ENCODE peak calls at places on chromosomes 3 and 15, in six cellular contexts. N is heart left ventricle, C is A549, M is colonic mucosa, T is HepG2, X is breast epithelium. P is an unnamed sample. For H3K4me1, the result is how much of the 10 kb centered on the place peaks cover.

GRCh38 chr15:78389356-78389755 is 48.7 kb upstream of the IREB2 start:
- DNase-seq in N (no peak), C (no peak), M (no peak), T (no peak), X (no peak), P (no peak)

GRCh38 chr15:27017168-27017809 is 46.3 kb downstream of the GABRG3 start:
- DNase-seq in N (no peak), C (peak), M (no peak), T (peak), X (no peak), P (no peak)

GRCh38 chr3:46922426-46922825 is 44.9 kb downstream of the PTH1R start:
- DNase-seq in N (no peak), C (no peak), M (no peak), T (no peak), X (no peak), P (no peak)

GRCh38 chr3:128235207-128235933 is 82.1 kb downstream of the EEFSEC start:
- DNase-seq in N (no peak), C (no peak), M (no peak), T (no peak), X (no peak), P (no peak)

GRCh38 chr3:111989061-111989678 is 9.6 kb upstream of the TAGLN3 start:
- DNase-seq in N (no peak), C (peak), M (no peak), T (peak), X (no peak), P (no peak)

GRCh38 chr3:159733194-159733860 is 255.3 kb upstream of the IL12A start:
- DNase-seq in N (no peak), C (no peak), M (no peak), T (no peak), X (no peak), P (no peak)

GRCh38 chr15:47506543-47507090 is 210.7 kb upstream of the SEMA6D start:
- DNase-seq in N (peak), C (no peak), M (no peak), T (no peak), X (no peak), P (no peak)

GRCh38 chr3:3800685-3801509 is 1.7 kb downstream of the LRRN1 start:
- DNase-seq in N (peak), C (no peak), M (peak), T (no peak), X (peak), P (peak)

GRCh38 chr3:113304856-113305540 is 93.6 kb downstream of the BOC start:
- DNase-seq in N (no peak), C (no peak), M (no peak), T (no peak), X (no peak), P (no peak)

GRCh38 chr15:90004252-90004651 is 3.1 kb downstream of the ZNF710 start:
- DNase-seq in N (no peak), C (no peak), M (no peak), T (no peak), X (no peak), P (no peak)

GRCh38 chr15:99692825-99693224 is 40.4 kb downstream of the LYSMD4 start:
- DNase-seq in N (no peak), C (no peak), M (no peak), T (no peak), X (no peak), P (no peak)

GRCh38 chr3:11436775-11437174 is 164.6 kb downstream of the ATG7 start:
- DNase-seq in N (no peak), C (no peak), M (no peak), T (no peak), X (no peak), P (no peak)

GRCh38 chr15:101482526-101483371 is 6.8 kb downstream of the PCSK6 start:
- DNase-seq in N (no peak), C (no peak), M (no peak), T (no peak), X (no peak), P (no peak)

GRCh38 chr3:136856665-136857064 is 5.3 kb upstream of the NCK1 start:
- DNase-seq in N (no peak), C (no peak), M (no peak), T (no peak), X (no peak), P (no peak)

GRCh38 chr15:75903331-75904240 is at the start of gene FBXO22:
- DNase-seq in N (peak), C (peak), M (peak), T (peak), X (peak), P (peak)

GRCh38 chr3:115616461-115616860 is 6.8 kb upstream of the GAP43 start:
- DNase-seq in N (no peak), C (no peak), M (no peak), T (no peak), X (no peak), P (no peak)

GRCh38 chr15:58627706-58628105 is 121.8 kb downstream of the ADAM10 start:
- DNase-seq in N (no peak), C (no peak), M (no peak), T (no peak), X (no peak), P (no peak)

GRCh38 chr3:113838631-113839209 is at the start of gene GRAMD1C:
- DNase-seq in N (peak), C (peak), M (peak), T (peak), X (peak), P (peak)

GRCh38 chr3:180870008-180870733 is 42.3 kb upstream of the FXR1 start:
- DNase-seq in N (no peak), C (no peak), M (peak), T (no peak), X (no peak), P (peak)

DNA sequence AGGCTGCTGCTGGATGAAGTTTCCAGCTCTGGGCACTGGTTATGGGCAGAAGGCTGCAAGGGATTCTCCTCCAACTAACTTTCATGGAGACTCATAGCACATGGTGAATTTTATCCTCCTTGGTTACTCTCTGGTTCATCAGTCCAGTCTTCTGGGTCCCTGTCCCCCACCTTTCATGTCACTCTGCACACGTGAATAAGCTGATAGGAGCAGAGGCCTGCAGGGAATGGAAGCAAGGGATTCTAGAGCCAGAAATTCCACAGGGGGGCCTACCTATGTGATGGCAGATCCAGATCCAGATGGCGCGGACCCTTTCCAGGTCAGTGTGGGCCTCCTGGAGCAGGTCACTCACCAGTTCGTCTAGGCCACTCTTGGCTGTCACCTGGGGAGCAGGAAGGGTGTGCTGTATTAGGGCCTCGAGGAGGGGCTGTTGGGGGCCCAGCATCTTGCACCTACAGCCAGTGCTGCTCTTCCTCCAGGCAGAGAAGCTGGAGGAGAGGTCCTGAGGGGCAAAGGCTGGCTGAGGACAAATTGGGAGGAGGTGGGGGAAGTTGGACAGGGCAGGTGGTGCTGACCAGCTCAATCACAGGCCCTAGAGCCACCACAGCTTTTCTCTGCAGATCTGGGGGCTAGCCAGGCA is 30.2 kb downstream of the KY start:
- DNase-seq in N (no peak), C (no peak), M (no peak), T (no peak), X (no peak), P (no peak)
- H3K4me1 ChIP-seq in N (under half), C (under half), M (under half), T (under half), X (under half), P (under half)

DNA sequence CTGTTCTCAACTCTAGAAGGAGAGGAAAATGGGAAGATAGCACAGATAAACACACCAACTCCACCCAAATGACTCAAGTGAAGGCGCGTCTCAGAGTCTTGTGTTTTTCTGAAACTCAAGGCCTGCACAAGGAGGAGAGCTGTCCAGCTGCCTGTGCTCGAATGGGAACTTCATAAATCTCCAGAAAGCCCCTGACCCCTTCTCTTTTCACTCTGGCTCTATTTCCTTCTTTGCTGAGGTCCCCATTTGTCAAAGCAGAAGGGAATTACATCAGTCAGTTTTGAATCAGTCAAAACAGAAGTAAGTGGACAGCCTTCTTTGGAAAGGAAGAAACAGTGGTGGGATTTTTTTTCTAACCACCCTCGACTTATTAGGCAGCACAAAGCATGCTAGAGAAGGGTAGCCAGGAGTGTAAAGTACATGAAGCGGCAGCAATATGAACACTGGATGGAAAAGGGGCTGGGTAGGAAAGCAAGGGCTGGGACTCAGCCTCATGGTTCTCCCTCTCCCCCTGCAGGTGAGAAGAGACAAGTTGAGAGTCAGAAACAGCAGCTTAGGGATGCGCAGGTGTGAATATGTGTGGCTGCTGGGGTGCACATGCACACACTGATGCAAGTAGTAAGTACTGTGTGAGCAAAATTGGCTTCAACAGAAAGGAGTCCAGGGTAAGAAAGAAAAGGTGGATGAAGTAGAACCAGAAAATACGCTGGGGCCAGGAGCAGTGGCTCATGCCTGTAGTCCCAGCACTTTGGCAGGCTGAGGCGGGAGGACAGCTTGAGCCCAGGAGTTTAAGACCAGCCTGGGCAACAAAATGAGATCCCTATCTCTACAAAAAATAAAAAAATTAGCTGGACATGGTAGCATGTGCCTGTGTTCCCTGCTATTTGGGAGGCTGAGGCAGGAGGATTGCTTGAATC is 36.6 kb upstream of the MAGEF1 start:
- DNase-seq in N (no peak), C (peak), M (no peak), T (peak), X (no peak), P (no peak)
- TF ChIP-seq CTCF in N (no peak), C (peak), M (no peak), T (peak), X (no peak), P (no peak)

GRCh38 chr15:67186226-67186649 is 68.2 kb downstream of the AAGAB start:
- DNase-seq in N (peak), C (no peak), M (peak), T (no peak), X (no peak), P (no peak)
- H3K4me1 ChIP-seq in N (half or more), C (half or more), M (under half), T (under half), X (under half), P (under half)

DNA sequence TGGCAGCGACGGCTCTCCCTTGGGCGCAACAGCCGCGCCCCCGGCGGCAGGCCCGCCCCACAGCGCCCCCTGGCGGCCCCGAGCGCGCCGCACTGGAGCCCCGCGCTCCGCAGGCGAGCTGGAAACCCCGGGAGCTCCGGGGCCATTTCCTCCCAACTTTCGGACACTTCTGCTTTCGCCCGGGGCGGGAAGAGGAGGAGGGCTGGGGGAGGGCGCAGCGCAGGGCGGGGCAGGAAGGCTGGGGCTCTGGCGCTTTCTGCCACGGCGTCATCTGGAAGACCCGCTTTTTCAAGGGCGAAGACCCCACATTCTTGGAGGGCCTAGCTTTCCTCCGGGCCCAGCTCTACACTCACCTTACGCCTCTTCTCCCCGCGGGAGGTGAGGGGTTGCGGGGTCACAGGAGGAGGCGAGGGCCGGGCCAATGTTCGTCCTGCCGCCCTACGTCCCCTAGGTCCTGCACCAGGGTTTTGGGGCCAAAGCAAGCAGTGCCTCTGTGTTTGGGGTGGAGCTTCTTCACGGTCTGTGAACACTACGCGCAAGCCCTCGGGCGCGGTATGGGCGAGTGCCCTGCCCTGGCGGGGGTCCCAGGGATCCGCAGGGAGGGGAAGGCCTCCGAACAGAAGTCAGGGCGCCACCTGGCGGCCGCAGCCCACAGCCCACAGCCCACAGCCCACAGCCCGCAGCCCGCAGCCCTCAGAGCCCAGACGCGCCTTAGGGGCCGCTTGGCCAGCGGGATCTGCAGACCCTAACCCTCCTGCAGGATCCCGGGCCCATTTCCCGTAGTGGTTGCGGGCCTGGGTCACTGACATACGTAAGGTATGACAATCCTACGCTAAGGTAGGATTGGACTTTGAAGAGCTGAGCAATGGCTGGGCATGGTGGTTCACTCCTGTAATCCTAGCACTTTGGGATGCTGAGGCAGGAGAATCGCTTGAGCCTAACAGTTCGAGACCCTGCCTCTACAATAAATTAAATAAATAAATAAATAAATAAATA is 31.1 kb downstream of the FOXL2 start:
- DNase-seq in N (peak), C (peak), M (peak), T (peak), X (peak), P (peak)
- TF ChIP-seq CTCF in N (peak), C (peak), M (peak), T (peak), X (peak), P (peak)

GRCh38 chr3:192942625-192943024 is 25.0 kb upstream of the MB21D2 start:
- DNase-seq in N (no peak), C (no peak), M (no peak), T (no peak), X (no peak), P (no peak)
- H3K4me1 ChIP-seq in N (under half), C (under half), M (under half), T (under half), X (under half), P (under half)

P was measured in upper lobe of right lung.